ENCODE peak calls at places on chromosomes 11 and 22, in seven cellular contexts. One of them, this sample, is unnamed.

GRCh38 chr11:112590778-112591177 is 330.1 kb upstream of the PLET1 start:
- DNase-seq in Ammon's horn: no peak
- DNase-seq in GM10248: no peak
- DNase-seq in stimulated activated CD4-positive, alpha-beta T cell treated with anti-CD3 and anti-CD28 coated beads, Interleukin-1b, Interleukin-23, amount 100 ng/mL, for 1 hour: no peak
- DNase-seq in A549: no peak
- DNase-seq in SHP77: no peak
- DNase-seq in T1000: no peak
- DNase-seq in this sample: no peak

GRCh38 chr11:30960387-30960992 is 374.3 kb upstream of the MPPED2 start:
- DNase-seq in Ammon's horn: peak; percentile 56
- DNase-seq in GM10248: no peak
- DNase-seq in stimulated activated CD4-positive, alpha-beta T cell treated with anti-CD3 and anti-CD28 coated beads, Interleukin-1b, Interleukin-23, amount 100 ng/mL, for 1 hour: no peak
- DNase-seq in A549: peak; percentile 75
- DNase-seq in SHP77: peak; percentile 4
- DNase-seq in T1000: no peak
- DNase-seq in this sample: peak; percentile 47

GRCh38 chr11:3003396-3004231 is 11.5 kb upstream of the NAP1L4 start:
- DNase-seq in Ammon's horn: no peak
- DNase-seq in GM10248: no peak
- DNase-seq in stimulated activated CD4-positive, alpha-beta T cell treated with anti-CD3 and anti-CD28 coated beads, Interleukin-1b, Interleukin-23, amount 100 ng/mL, for 1 hour: no peak
- DNase-seq in A549: no peak
- DNase-seq in SHP77: no peak
- DNase-seq in T1000: no peak
- DNase-seq in this sample: no peak

GRCh38 chr11:64284962-64285884 is at the start of gene GPR137:
- DNase-seq in Ammon's horn: peak; percentile 85
- DNase-seq in GM10248: peak; percentile 94
- DNase-seq in stimulated activated CD4-positive, alpha-beta T cell treated with anti-CD3 and anti-CD28 coated beads, Interleukin-1b, Interleukin-23, amount 100 ng/mL, for 1 hour: peak; percentile 71
- DNase-seq in A549: peak; percentile 75
- DNase-seq in SHP77: peak; percentile 71
- DNase-seq in T1000: peak; percentile 86
- DNase-seq in this sample: peak; percentile 45

GRCh38 chr11:106344392-106344791 is 266.9 kb downstream of the AASDHPPT start:
- DNase-seq in Ammon's horn: no peak
- DNase-seq in GM10248: no peak
- DNase-seq in stimulated activated CD4-positive, alpha-beta T cell treated with anti-CD3 and anti-CD28 coated beads, Interleukin-1b, Interleukin-23, amount 100 ng/mL, for 1 hour: no peak
- DNase-seq in A549: no peak
- DNase-seq in SHP77: no peak
- DNase-seq in T1000: no peak
- DNase-seq in this sample: no peak

GRCh38 chr11:92510591-92510990 is 286.0 kb downstream of the FAT3 start:
- DNase-seq in Ammon's horn: no peak
- DNase-seq in GM10248: no peak
- DNase-seq in stimulated activated CD4-positive, alpha-beta T cell treated with anti-CD3 and anti-CD28 coated beads, Interleukin-1b, Interleukin-23, amount 100 ng/mL, for 1 hour: no peak
- DNase-seq in A549: no peak
- DNase-seq in SHP77: no peak
- DNase-seq in T1000: no peak
- DNase-seq in this sample: no peak

GRCh38 chr22:19979712-19980493 is 36.7 kb downstream of the ARVCF start:
- DNase-seq in Ammon's horn: no peak
- DNase-seq in GM10248: no peak
- DNase-seq in stimulated activated CD4-positive, alpha-beta T cell treated with anti-CD3 and anti-CD28 coated beads, Interleukin-1b, Interleukin-23, amount 100 ng/mL, for 1 hour: no peak
- DNase-seq in A549: no peak
- DNase-seq in SHP77: no peak
- DNase-seq in T1000: no peak
- DNase-seq in this sample: no peak

GRCh38 chr22:45435544-45436139 is 22.1 kb downstream of the RIBC2 start:
- DNase-seq in Ammon's horn: peak; percentile 91
- DNase-seq in GM10248: peak; percentile 86
- DNase-seq in stimulated activated CD4-positive, alpha-beta T cell treated with anti-CD3 and anti-CD28 coated beads, Interleukin-1b, Interleukin-23, amount 100 ng/mL, for 1 hour: peak; percentile 65
- DNase-seq in A549: peak; percentile 84
- DNase-seq in SHP77: peak; percentile 86
- DNase-seq in T1000: peak; percentile 78
- DNase-seq in this sample: peak; percentile 84

GRCh38 chr11:11553595-11553994 is 68.2 kb downstream of the GALNT18 start:
- DNase-seq in Ammon's horn: peak; percentile 32
- DNase-seq in GM10248: no peak
- DNase-seq in stimulated activated CD4-positive, alpha-beta T cell treated with anti-CD3 and anti-CD28 coated beads, Interleukin-1b, Interleukin-23, amount 100 ng/mL, for 1 hour: no peak
- DNase-seq in A549: no peak
- DNase-seq in SHP77: no peak
- DNase-seq in T1000: no peak
- DNase-seq in this sample: no peak

GRCh38 chr11:108498816-108499408 is 728 bp upstream of the POGLUT3 start:
- DNase-seq in Ammon's horn: no peak
- DNase-seq in GM10248: no peak
- DNase-seq in stimulated activated CD4-positive, alpha-beta T cell treated with anti-CD3 and anti-CD28 coated beads, Interleukin-1b, Interleukin-23, amount 100 ng/mL, for 1 hour: no peak
- DNase-seq in A549: no peak
- DNase-seq in SHP77: no peak
- DNase-seq in T1000: no peak
- DNase-seq in this sample: no peak

GRCh38 chr11:61888043-61888442 is 3.3 kb downstream of the FADS3 start:
- DNase-seq in Ammon's horn: no peak
- DNase-seq in GM10248: no peak
- DNase-seq in stimulated activated CD4-positive, alpha-beta T cell treated with anti-CD3 and anti-CD28 coated beads, Interleukin-1b, Interleukin-23, amount 100 ng/mL, for 1 hour: no peak
- DNase-seq in A549: peak; percentile 70
- DNase-seq in SHP77: no peak
- DNase-seq in T1000: peak; percentile 68
- DNase-seq in this sample: no peak

GRCh38 chr22:41009222-41009948 is 58.2 kb downstream of the RBX1 start:
- DNase-seq in Ammon's horn: no peak
- DNase-seq in GM10248: no peak
- DNase-seq in stimulated activated CD4-positive, alpha-beta T cell treated with anti-CD3 and anti-CD28 coated beads, Interleukin-1b, Interleukin-23, amount 100 ng/mL, for 1 hour: no peak
- DNase-seq in A549: no peak
- DNase-seq in SHP77: no peak
- DNase-seq in T1000: peak; percentile 37
- DNase-seq in this sample: no peak

GRCh38 chr22:43883012-43883661 is 8.7 kb downstream of the PNPLA5 start:
- DNase-seq in Ammon's horn: peak; percentile 25
- DNase-seq in GM10248: peak; percentile 86
- DNase-seq in stimulated activated CD4-positive, alpha-beta T cell treated with anti-CD3 and anti-CD28 coated beads, Interleukin-1b, Interleukin-23, amount 100 ng/mL, for 1 hour: no peak
- DNase-seq in A549: peak; percentile 77
- DNase-seq in SHP77: peak; percentile 85
- DNase-seq in T1000: peak; percentile 33
- DNase-seq in this sample: peak; percentile 81

GRCh38 chr11:72023335-72023734 is 24.6 kb downstream of the IL18BP start:
- DNase-seq in Ammon's horn: no peak
- DNase-seq in GM10248: no peak
- DNase-seq in stimulated activated CD4-positive, alpha-beta T cell treated with anti-CD3 and anti-CD28 coated beads, Interleukin-1b, Interleukin-23, amount 100 ng/mL, for 1 hour: no peak
- DNase-seq in A549: no peak
- DNase-seq in SHP77: no peak
- DNase-seq in T1000: no peak
- DNase-seq in this sample: no peak

GRCh38 chr22:37623075-37624016 is 14.7 kb downstream of the GGA1 start:
- DNase-seq in Ammon's horn: no peak
- DNase-seq in GM10248: peak; percentile 86
- DNase-seq in stimulated activated CD4-positive, alpha-beta T cell treated with anti-CD3 and anti-CD28 coated beads, Interleukin-1b, Interleukin-23, amount 100 ng/mL, for 1 hour: peak; percentile 64
- DNase-seq in A549: peak; percentile 32
- DNase-seq in SHP77: peak; percentile 46
- DNase-seq in T1000: peak; percentile 39
- DNase-seq in this sample: peak; percentile 51

GRCh38 chr11:69662806-69663205 is 12.3 kb downstream of the LTO1 start:
- DNase-seq in Ammon's horn: no peak
- DNase-seq in GM10248: no peak
- DNase-seq in stimulated activated CD4-positive, alpha-beta T cell treated with anti-CD3 and anti-CD28 coated beads, Interleukin-1b, Interleukin-23, amount 100 ng/mL, for 1 hour: no peak
- DNase-seq in A549: no peak
- DNase-seq in SHP77: no peak
- DNase-seq in T1000: no peak
- DNase-seq in this sample: no peak